ENCODE peak calls at places on chromosomes 11 and 22, in four cellular contexts. Y is GM12892, N is WTC11, R is HTR-8/SVneo. T is an unnamed sample.

GRCh38 chr11:78340530-78340929 is 77.1 kb downstream of the GAB2 start:
- DNase-seq in N (no peak), Y (no peak), R (no peak), T (no peak)

GRCh38 chr22:35498026-35498425 is 42.6 kb upstream of the RASD2 start:
- DNase-seq in Y (no peak), R (no peak), N (no peak), T (no peak)

GRCh38 chr11:6667733-6668374 is 12.2 kb upstream of the DCHS1 start:
- DNase-seq in Y (no peak), R (no peak), N (no peak), T (peak; percentile 61)

GRCh38 chr11:8065031-8065430 is 16.0 kb upstream of the TUB start:
- DNase-seq in Y (no peak), N (no peak), R (no peak), T (no peak)

GRCh38 chr11:69430566-69430965 is 50.9 kb upstream of the LINC01488 start:
- DNase-seq in Y (no peak), R (no peak), N (no peak), T (no peak)

GRCh38 chr22:40463727-40464126 is 93.3 kb downstream of the SGSM3 start:
- DNase-seq in R (no peak), Y (peak; percentile 20), N (no peak), T (no peak)

GRCh38 chr11:36361901-36362391 is 65.9 kb downstream of the PRR5L start:
- DNase-seq in Y (no peak), R (peak; percentile 68), N (peak; percentile 20), T (peak; percentile 78)

GRCh38 chr11:79314906-79315689 is 125.7 kb downstream of the TENM4 start:
- DNase-seq in Y (no peak), N (peak; percentile 58), R (no peak), T (peak; percentile 19)

GRCh38 chr22:45271667-45272188 is 13.0 kb upstream of the UPK3A start:
- DNase-seq in R (no peak), N (no peak), Y (no peak), T (peak; percentile 35)

GRCh38 chr11:16982809-16983208 is 31.4 kb downstream of the PLEKHA7 start:
- DNase-seq in N (no peak), Y (no peak), R (no peak), T (no peak)

GRCh38 chr22:43238526-43239006 is 51.6 kb upstream of the TTLL12 start:
- DNase-seq in N (no peak), R (no peak), Y (no peak), T (no peak)

GRCh38 chr11:104650234-104650633 is 248.0 kb downstream of the CASP12 start:
- DNase-seq in R (no peak), N (peak; percentile 40), Y (no peak), T (no peak)

GRCh38 chr22:36817429-36817783 is 571 bp upstream of the PVALB start:
- DNase-seq in R (no peak), Y (no peak), N (no peak), T (no peak)

GRCh38 chr11:33475999-33476398 is 218.8 kb downstream of the HIPK3 start:
- DNase-seq in N (no peak), R (no peak), Y (no peak), T (peak; percentile 74)

GRCh38 chr11:122695076-122695620 is 39.6 kb downstream of the UBASH3B start:
- DNase-seq in Y (no peak), N (no peak), R (no peak), T (peak; percentile 38)

GRCh38 chr11:60280412-60280811 is at the start of gene MS4A4A:
- DNase-seq in N (no peak), R (no peak), Y (no peak), T (no peak)

GRCh38 chr11:106160494-106160893 is 83.0 kb downstream of the AASDHPPT start:
- DNase-seq in R (no peak), Y (no peak), N (no peak), T (no peak)

T was measured in cardiac fibroblast.